ENCODE peak calls at places on chromosomes 7 and 10, in five cellular contexts. One of them, this sample, is unnamed. For H3K27me3, the result is how much of the 10 kb centered on the place peaks cover.

GRCh38 chr7:155529346-155529745 is 17.0 kb downstream of the CNPY1 start:
- DNase-seq in prostate gland: no peak
- DNase-seq in neuronal stem cell: no peak
- DNase-seq in tibial artery: no peak
- DNase-seq in breast epithelium: no peak
- DNase-seq in this sample: no peak

GRCh38 chr7:144842377-144842851 is 6.6 kb upstream of the TPK1 start:
- DNase-seq in prostate gland: peak
- DNase-seq in neuronal stem cell: no peak
- DNase-seq in tibial artery: no peak
- DNase-seq in breast epithelium: no peak
- DNase-seq in this sample: no peak

GRCh38 chr7:27172823-27173411 is 1.2 kb downstream of the HOXA10 start:
- DNase-seq in prostate gland: peak
- DNase-seq in neuronal stem cell: no peak
- DNase-seq in tibial artery: peak
- DNase-seq in breast epithelium: no peak
- DNase-seq in this sample: no peak

GRCh38 chr7:100685631-100686145 is 8.4 kb downstream of the GIGYF1 start:
- DNase-seq in prostate gland: no peak
- DNase-seq in neuronal stem cell: no peak
- DNase-seq in tibial artery: no peak
- DNase-seq in breast epithelium: no peak
- DNase-seq in this sample: no peak

GRCh38 chr7:150901160-150902035 is 49.1 kb downstream of the AOC1 start:
- DNase-seq in prostate gland: no peak
- DNase-seq in neuronal stem cell: no peak
- DNase-seq in tibial artery: no peak
- DNase-seq in breast epithelium: no peak
- DNase-seq in this sample: no peak

GRCh38 chr10:89563861-89564478 is 28.6 kb upstream of the SLC16A12 start:
- DNase-seq in prostate gland: peak
- DNase-seq in neuronal stem cell: peak
- DNase-seq in tibial artery: no peak
- DNase-seq in breast epithelium: no peak
- DNase-seq in this sample: no peak

GRCh38 chr10:7397049-7397448 is 13.8 kb downstream of the SFMBT2 start:
- DNase-seq in prostate gland: no peak
- DNase-seq in neuronal stem cell: no peak
- DNase-seq in tibial artery: no peak
- DNase-seq in breast epithelium: no peak
- DNase-seq in this sample: no peak

GRCh38 chr7:17103984-17104383 is 194.5 kb upstream of the AHR start:
- DNase-seq in prostate gland: no peak
- DNase-seq in neuronal stem cell: no peak
- DNase-seq in tibial artery: no peak
- DNase-seq in breast epithelium: no peak
- DNase-seq in this sample: no peak

GRCh38 chr7:111145472-111145871 is 54.5 kb downstream of the LRRN3 start:
- DNase-seq in prostate gland: no peak
- DNase-seq in neuronal stem cell: no peak
- DNase-seq in tibial artery: no peak
- DNase-seq in breast epithelium: no peak
- DNase-seq in this sample: no peak

GRCh38 chr7:19144661-19145428 is at the start of gene FERD3L:
- DNase-seq in prostate gland: no peak
- DNase-seq in neuronal stem cell: no peak
- DNase-seq in tibial artery: no peak
- DNase-seq in breast epithelium: no peak
- DNase-seq in this sample: no peak

GRCh38 chr7:73839743-73840714 is 2.3 kb downstream of the METTL27 start:
- DNase-seq in prostate gland: no peak
- DNase-seq in neuronal stem cell: no peak
- DNase-seq in tibial artery: no peak
- DNase-seq in breast epithelium: no peak
- DNase-seq in this sample: no peak

GRCh38 chr10:792083-792791 is 102.8 kb upstream of the DIP2C start:
- DNase-seq in prostate gland: no peak
- DNase-seq in neuronal stem cell: no peak
- DNase-seq in tibial artery: peak
- DNase-seq in breast epithelium: no peak
- DNase-seq in this sample: no peak

GRCh38 chr10:103333934-103334520 is 16.9 kb downstream of the PCGF6 start:
- DNase-seq in prostate gland: no peak
- DNase-seq in neuronal stem cell: no peak
- DNase-seq in tibial artery: no peak
- DNase-seq in breast epithelium: no peak
- DNase-seq in this sample: no peak

GRCh38 chr7:148191391-148192076 is 399.0 kb upstream of the C7orf33 start:
- DNase-seq in prostate gland: no peak
- DNase-seq in neuronal stem cell: no peak
- DNase-seq in tibial artery: no peak
- DNase-seq in breast epithelium: no peak
- DNase-seq in this sample: no peak

GRCh38 chr7:67100956-67101361 is 104.3 kb downstream of the TYW1 start:
- DNase-seq in prostate gland: no peak
- DNase-seq in neuronal stem cell: no peak
- DNase-seq in tibial artery: no peak
- DNase-seq in breast epithelium: no peak
- DNase-seq in this sample: no peak

GRCh38 chr7:71721742-71722141 is 589.8 kb downstream of the GALNT17 start:
- DNase-seq in prostate gland: no peak
- DNase-seq in neuronal stem cell: no peak
- DNase-seq in tibial artery: no peak
- DNase-seq in breast epithelium: no peak
- DNase-seq in this sample: no peak

GRCh38 chr10:23096814-23097549 is 1.6 kb downstream of the MSRB2 start:
- DNase-seq in prostate gland: peak
- DNase-seq in neuronal stem cell: no peak
- DNase-seq in tibial artery: no peak
- DNase-seq in breast epithelium: peak
- DNase-seq in this sample: no peak

GRCh38 chr7:135210818-135211178 is 528 bp downstream of the WDR91 start:
- DNase-seq in prostate gland: no peak
- DNase-seq in neuronal stem cell: peak
- DNase-seq in tibial artery: no peak
- DNase-seq in breast epithelium: no peak
- DNase-seq in this sample: no peak

GRCh38 chr7:116588641-116589594 is 64.1 kb downstream of the CAV1 start:
- DNase-seq in prostate gland: peak
- DNase-seq in neuronal stem cell: peak
- DNase-seq in tibial artery: no peak
- DNase-seq in breast epithelium: no peak
- DNase-seq in this sample: no peak

GRCh38 chr7:104267701-104268368 is 60.0 kb upstream of the ORC5 start:
- DNase-seq in prostate gland: no peak
- DNase-seq in neuronal stem cell: no peak
- DNase-seq in tibial artery: no peak
- DNase-seq in breast epithelium: no peak
- DNase-seq in this sample: no peak

GRCh38 chr10:1603181-1603580 is 134.1 kb downstream of the ADARB2 start:
- DNase-seq in prostate gland: no peak
- DNase-seq in neuronal stem cell: no peak
- DNase-seq in tibial artery: no peak
- DNase-seq in breast epithelium: no peak
- DNase-seq in this sample: no peak

GRCh38 chr7:101172005-101172853 is 6.9 kb upstream of the VGF start:
- DNase-seq in prostate gland: no peak
- DNase-seq in neuronal stem cell: no peak
- DNase-seq in tibial artery: no peak
- DNase-seq in breast epithelium: no peak
- DNase-seq in this sample: no peak

GRCh38 chr10:3365630-3366029 is 193.0 kb upstream of the PITRM1 start:
- DNase-seq in prostate gland: no peak
- DNase-seq in neuronal stem cell: no peak
- DNase-seq in tibial artery: no peak
- DNase-seq in breast epithelium: no peak
- DNase-seq in this sample: no peak

GRCh38 chr10:42488416-42488815 is 150.0 kb downstream of the ZNF33B start:
- DNase-seq in prostate gland: no peak
- DNase-seq in neuronal stem cell: no peak
- DNase-seq in tibial artery: no peak
- DNase-seq in breast epithelium: no peak
- DNase-seq in this sample: no peak

GRCh38 chr10:17758896-17759295 is 6.9 kb downstream of the TMEM236 start:
- DNase-seq in prostate gland: no peak
- DNase-seq in neuronal stem cell: no peak
- DNase-seq in tibial artery: no peak
- DNase-seq in breast epithelium: no peak
- DNase-seq in this sample: no peak

GRCh38 chr10:100184426-100185219 is 1.2 kb downstream of the ERLIN1 start:
- DNase-seq in prostate gland: no peak
- DNase-seq in neuronal stem cell: no peak
- DNase-seq in tibial artery: no peak
- DNase-seq in breast epithelium: no peak
- DNase-seq in this sample: no peak

GRCh38 chr10:125269716-125270115 is 109.4 kb upstream of the CTBP2 start:
- DNase-seq in prostate gland: no peak
- DNase-seq in neuronal stem cell: no peak
- DNase-seq in tibial artery: no peak
- DNase-seq in breast epithelium: no peak
- DNase-seq in this sample: no peak

GRCh38 chr7:157502701-157503111 is 165.9 kb downstream of the DNAJB6 start:
- DNase-seq in prostate gland: no peak
- DNase-seq in neuronal stem cell: no peak
- DNase-seq in tibial artery: peak
- DNase-seq in breast epithelium: no peak
- DNase-seq in this sample: no peak

GRCh38 chr10:44397476-44398225 is 12.8 kb upstream of the CXCL12 start:
- DNase-seq in prostate gland: no peak
- DNase-seq in neuronal stem cell: no peak
- DNase-seq in tibial artery: no peak
- DNase-seq in breast epithelium: no peak
- DNase-seq in this sample: no peak
- H3K27me3 ChIP-seq in prostate gland: under half
- H3K27me3 ChIP-seq in neuronal stem cell: under half
- H3K27me3 ChIP-seq in tibial artery: under half
- H3K27me3 ChIP-seq in breast epithelium: under half
- H3K27me3 ChIP-seq in this sample: under half

GRCh38 chr7:141511370-141512335 is 39.6 kb upstream of the AGK start:
- DNase-seq in prostate gland: peak
- DNase-seq in neuronal stem cell: no peak
- DNase-seq in tibial artery: no peak
- DNase-seq in breast epithelium: no peak
- DNase-seq in this sample: no peak
- H3K4me3 ChIP-seq in prostate gland: peak
- H3K4me3 ChIP-seq in neuronal stem cell: no peak
- H3K4me3 ChIP-seq in tibial artery: no peak
- H3K4me3 ChIP-seq in breast epithelium: peak
- H3K4me3 ChIP-seq in this sample: peak

DNA sequence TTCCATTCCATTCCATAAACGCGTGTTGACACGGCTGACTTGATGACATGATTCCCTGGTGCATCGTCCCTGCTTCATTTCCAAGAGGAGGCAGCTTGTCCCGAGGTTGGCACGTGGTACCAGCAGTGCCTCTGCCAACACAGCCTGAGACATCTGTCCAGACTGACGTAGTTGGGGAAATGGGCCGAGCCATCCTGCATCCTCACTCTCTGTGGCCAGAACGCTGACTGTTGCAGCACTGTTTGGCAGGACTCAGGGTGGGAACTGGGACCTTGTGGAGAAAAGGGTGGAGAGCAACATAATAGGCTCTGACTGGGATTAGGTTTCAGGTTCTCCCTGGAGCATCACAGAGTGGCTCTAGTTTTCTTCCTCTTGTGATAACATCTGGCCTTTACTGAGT is 118.6 kb upstream of the BTBD16 start:
- DNase-seq in prostate gland: peak
- DNase-seq in neuronal stem cell: no peak
- DNase-seq in tibial artery: peak
- DNase-seq in breast epithelium: no peak
- DNase-seq in this sample: peak
- H3K27me3 ChIP-seq in prostate gland: under half
- H3K27me3 ChIP-seq in neuronal stem cell: under half
- H3K27me3 ChIP-seq in tibial artery: under half
- H3K27me3 ChIP-seq in breast epithelium: under half
- H3K27me3 ChIP-seq in this sample: under half

GRCh38 chr10:80405636-80406035 is 2.7 kb upstream of the PRXL2A start:
- DNase-seq in prostate gland: no peak
- DNase-seq in neuronal stem cell: no peak
- DNase-seq in tibial artery: no peak
- DNase-seq in breast epithelium: no peak
- DNase-seq in this sample: no peak
- H3K4me3 ChIP-seq in prostate gland: no peak
- H3K4me3 ChIP-seq in neuronal stem cell: no peak
- H3K4me3 ChIP-seq in tibial artery: no peak
- H3K4me3 ChIP-seq in breast epithelium: no peak
- H3K4me3 ChIP-seq in this sample: no peak

GRCh38 chr10:123888751-123889150 is 2.9 kb downstream of the CPXM2 start:
- DNase-seq in prostate gland: no peak
- DNase-seq in neuronal stem cell: no peak
- DNase-seq in tibial artery: no peak
- DNase-seq in breast epithelium: no peak
- DNase-seq in this sample: no peak
- H3K27me3 ChIP-seq in prostate gland: under half
- H3K27me3 ChIP-seq in neuronal stem cell: under half
- H3K27me3 ChIP-seq in tibial artery: under half
- H3K27me3 ChIP-seq in breast epithelium: under half
- H3K27me3 ChIP-seq in this sample: under half

DNA sequence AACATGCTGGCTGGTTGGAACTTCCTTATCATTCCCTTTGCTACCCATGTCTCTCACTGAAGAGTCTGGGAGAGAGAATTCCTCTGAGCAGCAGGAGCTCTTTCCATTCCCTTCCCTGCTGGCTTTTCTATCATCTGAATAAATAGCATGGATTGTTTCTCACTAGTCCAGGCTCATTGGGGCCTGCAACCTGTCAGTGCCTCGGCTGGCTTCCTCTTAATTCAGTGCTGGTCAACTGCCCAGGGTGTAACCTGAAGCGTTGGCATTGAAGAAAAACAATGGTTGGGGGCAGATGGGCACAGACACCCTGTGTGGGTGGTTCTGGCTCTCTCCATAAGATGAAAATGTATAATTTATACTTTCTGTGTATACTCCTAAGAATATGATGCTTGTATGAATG is 155.6 kb downstream of the ANLN start:
- DNase-seq in prostate gland: no peak
- DNase-seq in neuronal stem cell: no peak
- DNase-seq in tibial artery: no peak
- DNase-seq in breast epithelium: no peak
- DNase-seq in this sample: no peak
- H3K4me3 ChIP-seq in prostate gland: no peak
- H3K4me3 ChIP-seq in neuronal stem cell: no peak
- H3K4me3 ChIP-seq in tibial artery: no peak
- H3K4me3 ChIP-seq in breast epithelium: no peak
- H3K4me3 ChIP-seq in this sample: no peak